ENCODE peak calls at places on chromosomes 11 and 22, in eight cellular contexts. H, S, P, F, W, D, Z and O are unnamed samples.
A peak's percentile ranks its signal among the peaks of the same experiment; 100 is the strongest.

GRCh38 chr11:45021692-45022130 is 71.0 kb upstream of the TP53I11 start:
- DNase-seq in D (no peak), S (no peak), W (peak; percentile 81), P (no peak), F (no peak), H (no peak), Z (no peak), O (peak; percentile 7)

GRCh38 chr11:118115048-118115447 is 28.3 kb upstream of the SMIM35 start:
- DNase-seq in Z (no peak), S (no peak), P (no peak), F (no peak), W (no peak), H (no peak), D (no peak), O (no peak)

GRCh38 chr11:77381749-77382693 is 80.5 kb upstream of the GDPD4 start:
- DNase-seq in H (no peak), D (no peak), P (no peak), S (no peak), F (no peak), Z (no peak), W (no peak), O (no peak)

GRCh38 chr11:102940714-102941588 is 14.6 kb downstream of the MMP13 start:
- DNase-seq in S (peak; percentile 73), P (no peak), D (peak; percentile 32), Z (peak; percentile 69), F (peak; percentile 76), W (no peak), H (peak; percentile 94), O (peak; percentile 83)

GRCh38 chr22:35743466-35743865 is 25.8 kb downstream of the APOL5 start:
- DNase-seq in F (no peak), H (no peak), Z (no peak), P (no peak), W (no peak), S (no peak), D (no peak), O (no peak)

GRCh38 chr11:131370090-131370751 is at the start of gene NTM:
- DNase-seq in D (no peak), F (no peak), W (no peak), Z (no peak), P (peak; percentile 37), H (peak; percentile 28), S (peak; percentile 22), O (peak; percentile 8)

GRCh38 chr22:22461583-22461982 is 47.0 kb downstream of the ZNF280B start:
- DNase-seq in Z (no peak), D (no peak), W (no peak), F (no peak), H (no peak), S (no peak), P (no peak), O (no peak)

GRCh38 chr22:26587991-26588613 is 1.8 kb downstream of the TPST2 start:
- DNase-seq in S (no peak), W (no peak), Z (no peak), D (no peak), P (no peak), H (no peak), F (no peak), O (no peak)

GRCh38 chr11:114377612-114378267 is 22.6 kb downstream of the C11orf71 start:
- DNase-seq in D (no peak), W (no peak), P (no peak), F (no peak), S (no peak), H (no peak), Z (peak; percentile 8), O (no peak)

GRCh38 chr11:63552921-63553320 is 10.3 kb downstream of the PLAAT2 start:
- DNase-seq in Z (no peak), S (no peak), F (no peak), W (peak; percentile 17), D (no peak), P (no peak), H (peak; percentile 67), O (no peak)

GRCh38 chr22:46084376-46084775 is 66.0 kb upstream of the PPARA start:
- DNase-seq in S (no peak), W (peak; percentile 77), F (no peak), H (peak; percentile 69), P (no peak), Z (no peak), D (no peak), O (no peak)

GRCh38 chr11:129283141-129283540 is 91.0 kb upstream of the ARHGAP32 start:
- DNase-seq in F (peak; percentile 85), S (peak; percentile 84), Z (peak; percentile 86), P (no peak), H (peak; percentile 91), D (no peak), W (no peak), O (peak; percentile 83)

GRCh38 chr11:65431452-65432132 is 9.0 kb downstream of the NEAT1 start:
- DNase-seq in H (peak; percentile 56), S (peak; percentile 19), P (no peak), D (no peak), W (no peak), Z (no peak), F (no peak), O (peak; percentile 48)

GRCh38 chr22:41074941-41075710 is 17.3 kb upstream of the EP300 start:
- DNase-seq in Z (no peak), F (no peak), P (no peak), H (no peak), W (no peak), S (no peak), D (no peak), O (no peak)

GRCh38 chr22:27919943-27920755 is 1.1 kb upstream of the PITPNB start:
- DNase-seq in D (no peak), Z (peak; percentile 16), S (peak; percentile 51), P (no peak), H (peak; percentile 45), W (peak; percentile 79), F (peak; percentile 49), O (peak; percentile 52)

GRCh38 chr11:94792453-94792852 is 24.3 kb downstream of the AMOTL1 start:
- DNase-seq in S (no peak), F (no peak), W (no peak), H (no peak), Z (no peak), D (no peak), P (no peak), O (no peak)

GRCh38 chr22:38164578-38164953 is 17.1 kb downstream of the PLA2G6 start:
- DNase-seq in D (no peak), F (no peak), H (no peak), W (no peak), P (no peak), S (no peak), Z (no peak), O (no peak)

GRCh38 chr11:67033661-67034166 is 10.8 kb downstream of the SYT12 start:
- DNase-seq in W (no peak), F (no peak), H (no peak), Z (no peak), P (no peak), S (peak; percentile 79), D (no peak), O (peak; percentile 93)

GRCh38 chr11:88359529-88359928 is 22.0 kb upstream of the CTSC start:
- DNase-seq in D (no peak), H (no peak), F (no peak), P (no peak), S (no peak), Z (no peak), W (no peak), O (no peak)

GRCh38 chr11:75311858-75312288 is 39.6 kb downstream of the ARRB1 start:
- DNase-seq in H (no peak), P (no peak), D (no peak), Z (no peak), S (no peak), W (peak; percentile 86), F (no peak), O (no peak)